ENCODE peak calls at places on chromosomes 12 and 14, in eight cellular contexts. G is GM23338, U is ovary, W is upper lobe of right lung, S is brain microvascular endothelial cell, B is GM23248, C is body of pancreas, P is endodermal cell. X is an unnamed sample.

GRCh38 chr12:122437656-122438121 is 15.2 kb upstream of the CLIP1 start:
- DNase-seq in W (peak; percentile 65), U (peak; percentile 37), P (no peak), S (no peak), B (peak; percentile 94), C (peak; percentile 29), G (no peak), X (peak; percentile 89)

GRCh38 chr12:49368240-49368600 is 958 bp downstream of the SPATS2 start:
- DNase-seq in C (no peak), W (no peak), G (no peak), B (peak; percentile 22), U (no peak), S (no peak), P (no peak), X (no peak)

GRCh38 chr14:37019488-37019887 is 152.9 kb downstream of the SLC25A21 start:
- DNase-seq in G (no peak), P (no peak), U (no peak), C (no peak), S (no peak), B (no peak), W (no peak), X (no peak)

GRCh38 chr12:79707830-79708229 is 17.1 kb upstream of the PAWR start:
- DNase-seq in G (no peak), B (no peak), S (no peak), U (no peak), P (no peak), W (no peak), C (no peak), X (no peak)

GRCh38 chr12:95882080-95882479 is 23.3 kb downstream of the SNRPF start:
- DNase-seq in U (no peak), C (no peak), P (no peak), B (peak; percentile 83), G (no peak), S (peak; percentile 42), W (no peak), X (no peak)

GRCh38 chr14:94449930-94450329 is 2.7 kb downstream of the SERPINA11 start:
- DNase-seq in U (no peak), G (no peak), W (no peak), C (no peak), P (no peak), S (no peak), B (no peak), X (no peak)

GRCh38 chr14:54711812-54712211 is 144.9 kb downstream of the SAMD4A start:
- DNase-seq in S (no peak), G (no peak), W (no peak), U (no peak), P (no peak), B (no peak), C (no peak), X (no peak)

GRCh38 chr12:127819066-127819465 is 447.9 kb upstream of the TMEM132C start:
- DNase-seq in G (no peak), P (no peak), B (peak; percentile 78), U (no peak), W (no peak), C (no peak), S (no peak), X (no peak)

GRCh38 chr14:77238996-77239395 is 32.0 kb downstream of the NGB start:
- DNase-seq in S (no peak), C (no peak), G (no peak), P (no peak), W (no peak), B (no peak), U (no peak), X (no peak)

GRCh38 chr14:38290601-38291190 is 34.8 kb upstream of the CLEC14A start:
- DNase-seq in S (peak; percentile 78), P (no peak), G (no peak), C (no peak), W (no peak), B (peak; percentile 94), U (no peak), X (no peak)

GRCh38 chr12:105466901-105467598 is 136.6 kb downstream of the C12orf75 start:
- DNase-seq in P (no peak), G (no peak), C (no peak), S (no peak), U (no peak), B (no peak), W (no peak), X (no peak)

GRCh38 chr14:103130965-103131364 is 7.7 kb downstream of the TNFAIP2 start:
- DNase-seq in B (peak; percentile 29), U (peak; percentile 78), C (no peak), P (no peak), S (peak; percentile 83), G (no peak), W (no peak), X (peak; percentile 73)

GRCh38 chr14:105333020-105333490 is 18.5 kb downstream of the PACS2 start:
- DNase-seq in P (no peak), G (no peak), C (no peak), B (no peak), U (no peak), W (no peak), S (no peak), X (no peak)

GRCh38 chr12:124779161-124780141 is 84.2 kb downstream of the SCARB1 start:
- DNase-seq in C (no peak), G (no peak), S (no peak), P (no peak), U (no peak), W (no peak), B (no peak), X (no peak)

GRCh38 chr14:71629765-71630502 is 302.3 kb upstream of the RGS6 start:
- DNase-seq in G (no peak), S (peak; percentile 35), W (no peak), C (no peak), P (no peak), B (peak; percentile 39), U (no peak), X (no peak)

GRCh38 chr14:56290195-56290594 is 172.0 kb downstream of the PELI2 start:
- DNase-seq in U (no peak), P (no peak), G (no peak), S (no peak), W (no peak), B (no peak), C (no peak), X (no peak)

DNA sequence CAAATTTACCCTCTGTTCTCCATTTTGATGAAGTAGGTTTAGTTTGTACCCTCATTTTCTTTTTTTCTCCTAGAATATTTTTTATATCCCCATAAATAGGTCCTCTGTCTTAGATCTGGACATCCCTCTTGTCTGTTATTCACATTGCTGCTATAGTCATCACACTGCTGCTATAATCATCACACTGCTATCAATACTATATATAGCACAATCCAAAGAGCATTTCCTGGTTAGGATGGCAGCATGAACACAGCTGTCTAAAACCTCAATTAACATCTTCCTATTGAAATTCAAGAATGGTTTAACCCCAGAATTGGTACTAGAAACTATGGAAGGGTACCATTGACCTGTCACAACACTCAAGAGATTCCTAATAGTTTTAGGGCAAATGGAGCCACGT is 27.6 kb upstream of the CCDC91 start:
- DNase-seq in P (no peak), W (no peak), S (no peak), G (no peak), B (no peak), C (no peak), U (no peak), X (no peak)
- H3K4me3 ChIP-seq in P (no peak overlapping the region), W (no peak overlapping the region), S (no peak overlapping the region), G (no peak overlapping the region), B (no peak overlapping the region), C (no peak overlapping the region), U (no peak overlapping the region), X (no peak overlapping the region)

DNA sequence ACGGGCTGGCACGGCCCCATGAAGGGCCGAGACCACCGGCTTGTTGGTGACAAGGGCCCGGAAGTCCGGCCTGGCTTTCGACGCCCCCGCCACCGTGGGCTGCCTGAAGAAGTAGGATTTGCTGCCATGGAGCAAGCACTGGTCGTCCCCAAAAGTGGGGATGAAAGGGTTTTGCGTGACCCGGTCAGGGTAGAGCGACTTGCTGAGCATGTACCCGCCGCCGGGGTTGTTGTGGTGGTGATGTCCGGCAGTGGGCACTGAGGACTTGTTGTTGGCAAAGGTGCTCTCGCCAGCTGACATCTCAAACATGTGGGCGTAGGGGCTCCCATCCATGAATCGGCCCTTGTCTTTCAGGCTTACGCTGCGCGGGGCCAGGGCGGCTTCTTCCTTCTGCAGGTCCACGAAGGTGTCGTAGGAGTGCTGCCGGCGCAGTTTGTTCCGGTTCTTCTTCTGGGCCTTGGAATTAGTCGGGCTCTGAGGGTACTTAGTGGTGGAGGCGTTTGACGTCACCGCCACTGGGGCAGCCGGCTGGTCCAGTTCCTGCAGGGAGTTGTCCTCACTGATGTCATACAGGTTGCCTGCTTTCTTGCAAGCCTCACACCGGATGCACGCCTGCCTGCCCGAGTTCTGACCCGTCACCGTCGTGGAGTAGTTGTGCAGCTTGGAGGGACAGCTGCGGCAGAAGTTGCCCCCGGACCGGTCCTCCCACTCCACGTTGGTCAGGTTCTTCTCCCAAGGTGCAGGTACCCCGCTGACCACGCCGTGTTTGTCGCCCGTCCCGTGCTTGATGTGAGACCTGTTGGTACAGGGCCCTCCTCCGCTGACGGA is 366.6 kb downstream of the EMP1 start:
- DNase-seq in P (no peak), G (no peak), W (peak; percentile 63), B (no peak), C (no peak), U (no peak), S (no peak), X (no peak)
- H3K27me3 ChIP-seq in P (peaks cover 14% of the 10 kb centered on the region), G (no peaks in the 10 kb centered on the region), W (no peaks in the 10 kb centered on the region), B (no peaks in the 10 kb centered on the region), C (no peaks in the 10 kb centered on the region), U (no peaks in the 10 kb centered on the region), S (no peaks in the 10 kb centered on the region), X (no peaks in the 10 kb centered on the region)

GRCh38 chr12:80938397-80938796 is 663 bp upstream of the LIN7A start:
- DNase-seq in S (no peak), G (no peak), U (no peak), P (no peak), C (no peak), W (no peak), B (no peak), X (no peak)
- H3K27ac ChIP-seq in S (no peak overlapping the region), G (no peak overlapping the region), U (no peak overlapping the region), P (no peak overlapping the region), C (no peak overlapping the region), W (no peak overlapping the region), B (no peak overlapping the region), X (no peak overlapping the region)

GRCh38 chr12:109716092-109716479 is 2.5 kb downstream of the FAM222A start:
- DNase-seq in B (no peak), W (no peak), G (no peak), U (peak; percentile 60), S (no peak), C (no peak), P (no peak), X (no peak)
- H3K4me3 ChIP-seq in B (no peak overlapping the region), W (no peak overlapping the region), G (no peak overlapping the region), U (no peak overlapping the region), S (no peak overlapping the region), C (no peak overlapping the region), P (peak overlapping the region; percentile 79), X (no peak overlapping the region)

DNA sequence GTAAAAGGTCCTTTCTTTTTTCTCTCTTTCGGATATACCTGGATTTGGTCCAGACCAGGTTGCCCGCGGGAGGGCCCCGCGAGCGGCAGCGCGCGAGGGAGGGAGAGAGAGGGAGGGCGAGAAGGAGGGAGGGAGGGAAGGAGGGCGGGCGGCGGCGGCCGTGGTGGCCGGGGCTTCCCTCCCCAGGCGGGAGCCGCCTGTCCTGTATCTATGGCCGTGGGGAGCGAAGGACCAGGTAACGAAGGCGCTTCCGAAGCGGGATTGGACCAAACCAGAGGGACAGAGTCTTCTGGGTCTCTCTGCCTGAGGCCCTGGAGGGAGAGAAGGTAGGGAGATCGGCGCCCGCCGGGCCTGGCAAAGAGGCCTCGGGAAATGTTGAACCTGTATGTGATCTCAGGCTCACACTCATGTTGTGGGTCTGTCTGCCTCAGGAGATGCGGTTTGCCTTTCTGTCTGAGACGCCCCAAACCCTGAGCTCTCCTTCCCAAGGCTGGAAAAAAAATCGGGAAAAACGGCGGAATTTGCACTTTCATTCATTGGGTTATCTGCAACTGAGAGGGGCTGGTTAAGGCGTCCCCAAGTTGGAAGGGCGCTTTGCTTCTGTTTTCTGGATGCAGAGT is 5.2 kb upstream of the HOXC9 start:
- DNase-seq in B (no peak), S (no peak), G (peak; percentile 51), U (no peak), C (no peak), P (peak; percentile 77), W (no peak), X (no peak)
- H3K27me3 ChIP-seq in B (peaks cover 50% of the 10 kb centered on the region), S (peaks cover 94% of the 10 kb centered on the region), G (peaks cover 100% of the 10 kb centered on the region), U (no peaks in the 10 kb centered on the region), C (peaks cover 6% of the 10 kb centered on the region), P (peaks cover 100% of the 10 kb centered on the region), W (peaks cover 100% of the 10 kb centered on the region), X (peaks cover 65% of the 10 kb centered on the region)